ENCODE peak calls at places on chromosomes 13 and 19, in seven cellular contexts. P is suprapubic skin, Z is left ventricle myocardium inferior, S is AG04450, M is lower leg skin, Y is fibroblast of the aortic adventitia, C is fibroblast of mammary gland. I is an unnamed sample.

GRCh38 chr13:90502143-90502542 is 845.3 kb upstream of the MIR17HG start:
- DNase-seq in S (no peak), P (no peak), M (no peak), C (no peak), Y (no peak), Z (peak), I (no peak)

GRCh38 chr19:29040951-29041350 is 172.0 kb downstream of the UQCRFS1 start:
- DNase-seq in Y (no peak), P (no peak), S (no peak), M (no peak), C (no peak), Z (no peak), I (no peak)

GRCh38 chr19:3932931-3933810 is at the start of gene NMRK2:
- DNase-seq in Y (no peak), M (no peak), P (no peak), S (no peak), Z (peak), C (no peak), I (no peak)

GRCh38 chr19:37981785-37982475 is 74.9 kb downstream of the SIPA1L3 start:
- DNase-seq in C (no peak), Y (no peak), S (peak), P (peak), Z (no peak), M (peak), I (no peak)

GRCh38 chr13:40549500-40550094 is 116.8 kb downstream of the FOXO1 start:
- DNase-seq in Y (peak), Z (no peak), S (no peak), M (no peak), C (peak), P (no peak), I (no peak)

GRCh38 chr13:44305845-44306244 is 67.8 kb upstream of the SERP2 start:
- DNase-seq in Z (no peak), C (peak), S (no peak), M (no peak), Y (peak), P (no peak), I (no peak)

GRCh38 chr13:95865080-95865597 is 188.1 kb downstream of the UGGT2 start:
- DNase-seq in S (no peak), P (no peak), Y (no peak), C (no peak), M (no peak), Z (no peak), I (no peak)

GRCh38 chr19:16876904-16877361 is 11.9 kb upstream of the F2RL3 start:
- DNase-seq in P (no peak), M (no peak), S (no peak), Z (no peak), Y (no peak), C (peak), I (no peak)

GRCh38 chr19:38034153-38034835 is 127.3 kb downstream of the SIPA1L3 start:
- DNase-seq in Z (no peak), Y (no peak), M (no peak), S (no peak), C (peak), P (no peak), I (no peak)

GRCh38 chr13:99693812-99694211 is 192.5 kb downstream of the TM9SF2 start:
- DNase-seq in Y (no peak), S (no peak), Z (no peak), M (no peak), C (no peak), P (no peak), I (no peak)

GRCh38 chr19:4077800-4078683 is 11.3 kb upstream of the ZBTB7A start:
- DNase-seq in C (no peak), Z (peak), S (no peak), M (no peak), P (peak), Y (no peak), I (no peak)

GRCh38 chr13:108115739-108116138 is 99.6 kb downstream of the LIG4 start:
- DNase-seq in M (no peak), P (no peak), Z (no peak), S (no peak), C (no peak), Y (no peak), I (no peak)

GRCh38 chr13:100666124-100666523 is 8.5 kb downstream of the TMTC4 start:
- DNase-seq in Y (peak), M (no peak), Z (no peak), P (no peak), C (peak), S (no peak), I (no peak)

GRCh38 chr19:39112338-39112890 is 13.2 kb upstream of the PAK4 start:
- DNase-seq in S (no peak), Z (no peak), Y (no peak), M (no peak), P (no peak), C (peak), I (no peak)

GRCh38 chr19:3693030-3693925 is 7.0 kb downstream of the PIP5K1C start:
- DNase-seq in Z (no peak), C (no peak), P (no peak), M (peak), Y (peak), S (no peak), I (peak)

GRCh38 chr13:84896128-84896527 is 903.1 kb downstream of the SLITRK6 start:
- DNase-seq in C (peak), P (no peak), Z (no peak), Y (peak), M (no peak), S (peak), I (no peak)
- TF ChIP-seq CTCF in C (peak), P (peak), Z (peak), Y (peak), M (no peak), S (peak), I (peak)

GRCh38 chr19:21143846-21144245 is 2.0 kb downstream of the ZNF431 start:
- DNase-seq in M (no peak), Z (no peak), S (no peak), C (peak), Y (no peak), P (no peak), I (no peak)

GRCh38 chr19:21148681-21149080 is 6.8 kb downstream of the ZNF431 start:
- DNase-seq in Y (no peak), S (no peak), M (no peak), P (no peak), Z (no peak), C (no peak), I (no peak)

GRCh38 chr19:21147540-21147939 is 5.7 kb downstream of the ZNF431 start:
- DNase-seq in Y (no peak), C (peak), S (no peak), Z (no peak), P (no peak), M (no peak), I (no peak)

GRCh38 chr19:21141787-21142464 is at the start of gene ZNF431:
- DNase-seq in Y (peak), P (peak), S (peak), C (peak), Z (peak), M (peak), I (peak)

GRCh38 chr19:21143428-21143827 is 1.6 kb downstream of the ZNF431 start:
- DNase-seq in C (no peak), S (no peak), M (no peak), Z (no peak), P (no peak), Y (no peak), I (no peak)
- H3K4me3 ChIP-seq in C (no peak), S (no peak), M (no peak), Z (no peak), P (no peak), Y (no peak), I (no peak)

DNA sequence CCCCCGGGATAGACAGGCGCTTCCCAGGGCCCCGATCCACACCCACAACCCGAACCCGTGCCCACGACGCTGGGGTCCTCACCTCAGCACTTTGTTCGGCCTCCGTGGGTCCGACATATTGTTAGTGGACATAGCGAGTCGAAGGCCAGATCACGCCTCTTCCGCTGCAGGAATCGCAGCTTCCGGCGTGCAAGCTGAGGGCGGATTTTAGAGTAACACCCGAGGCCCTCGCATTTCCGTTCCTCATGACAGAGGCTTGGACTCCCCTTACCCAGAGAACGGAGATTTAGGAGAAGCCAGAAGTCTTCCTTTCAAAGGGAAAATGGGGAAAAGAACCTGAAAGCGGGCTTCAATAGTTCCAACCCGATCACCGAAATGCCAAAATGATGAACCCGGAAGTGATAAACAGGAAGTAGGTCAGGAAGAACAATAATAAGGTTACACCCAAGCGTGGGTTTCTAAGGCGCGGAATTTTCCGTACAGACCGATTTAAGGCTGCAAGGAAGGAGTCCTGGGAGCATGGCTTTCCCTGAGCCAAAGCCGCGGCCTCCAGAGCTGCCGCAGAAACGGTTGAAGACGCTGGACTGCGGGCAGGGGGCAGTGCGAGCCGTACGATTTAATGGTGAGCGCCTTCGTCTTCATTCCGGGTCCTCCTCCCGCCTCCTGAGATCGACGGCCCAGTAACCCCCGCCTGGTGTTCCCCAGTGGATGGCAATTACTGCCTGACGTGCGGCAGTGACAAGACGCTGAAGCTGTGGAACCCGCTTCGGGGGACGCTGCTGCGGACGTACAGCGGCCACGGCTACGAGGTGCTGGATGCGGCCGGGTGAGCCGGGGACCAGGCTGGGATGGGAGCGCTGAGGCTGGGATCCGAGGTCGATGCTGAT is 2.9 kb downstream of the WDR83 start:
- DNase-seq in M (peak), Y (peak), P (peak), C (peak), Z (peak), S (peak), I (peak)
- TF ChIP-seq CTCF in M (no peak), Y (no peak), P (no peak), C (no peak), Z (peak), S (no peak), I (no peak)

DNA sequence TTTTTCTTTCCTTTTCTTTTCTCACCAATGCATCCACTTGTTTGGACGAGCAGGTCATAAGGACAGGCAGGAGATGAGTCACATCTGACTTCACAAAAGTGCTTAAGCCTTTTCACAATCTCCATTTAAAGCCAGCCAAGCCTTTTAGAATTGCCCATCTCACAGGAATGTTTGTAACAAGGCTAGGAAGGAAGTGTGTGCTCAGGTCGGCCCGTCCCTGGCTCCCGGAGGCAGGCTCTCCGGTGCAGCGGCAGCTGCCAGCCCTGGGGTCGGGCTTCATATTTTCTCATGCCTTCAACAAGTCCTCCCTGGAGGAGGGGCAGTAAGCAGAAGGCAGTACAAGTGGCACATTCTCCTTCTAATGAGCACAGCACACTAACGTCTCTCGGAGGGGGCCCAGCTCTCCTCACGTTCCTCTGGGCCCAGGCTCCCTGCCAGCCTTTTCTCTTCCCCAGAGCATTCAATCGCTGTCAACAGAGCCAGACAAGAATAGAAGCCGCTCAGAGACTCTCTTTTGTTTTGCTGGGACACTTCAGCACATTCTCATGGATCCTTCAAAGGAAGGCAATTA is 180.5 kb downstream of the COL4A1 start:
- DNase-seq in P (no peak), M (peak), Y (peak), Z (peak), S (peak), C (peak), I (peak)
- H3K4me3 ChIP-seq in P (no peak), M (no peak), Y (peak), Z (peak), S (peak), C (no peak), I (peak)

GRCh38 chr13:51925865-51926527 is 64.2 kb downstream of the CCDC70 start:
- DNase-seq in S (no peak), P (no peak), Y (no peak), Z (no peak), C (no peak), M (peak), I (no peak)

GRCh38 chr13:51922771-51923480 is 61.2 kb downstream of the CCDC70 start:
- DNase-seq in Z (no peak), P (no peak), M (peak), C (no peak), S (no peak), Y (no peak), I (no peak)

GRCh38 chr13:51924756-51925544 is 63.2 kb downstream of the CCDC70 start:
- DNase-seq in Y (no peak), C (no peak), P (no peak), S (no peak), Z (no peak), M (peak), I (no peak)

GRCh38 chr13:51921790-51922740 is 60.3 kb downstream of the CCDC70 start:
- DNase-seq in Y (no peak), S (no peak), C (no peak), M (peak), Z (no peak), P (no peak), I (no peak)

GRCh38 chr13:51923983-51924539 is 62.3 kb downstream of the CCDC70 start:
- DNase-seq in S (no peak), M (peak), Z (no peak), P (no peak), Y (no peak), C (no peak), I (no peak)
- TF ChIP-seq CTCF in S (peak), M (no peak), Z (peak), P (no peak), Y (peak), C (peak), I (peak)

DNA sequence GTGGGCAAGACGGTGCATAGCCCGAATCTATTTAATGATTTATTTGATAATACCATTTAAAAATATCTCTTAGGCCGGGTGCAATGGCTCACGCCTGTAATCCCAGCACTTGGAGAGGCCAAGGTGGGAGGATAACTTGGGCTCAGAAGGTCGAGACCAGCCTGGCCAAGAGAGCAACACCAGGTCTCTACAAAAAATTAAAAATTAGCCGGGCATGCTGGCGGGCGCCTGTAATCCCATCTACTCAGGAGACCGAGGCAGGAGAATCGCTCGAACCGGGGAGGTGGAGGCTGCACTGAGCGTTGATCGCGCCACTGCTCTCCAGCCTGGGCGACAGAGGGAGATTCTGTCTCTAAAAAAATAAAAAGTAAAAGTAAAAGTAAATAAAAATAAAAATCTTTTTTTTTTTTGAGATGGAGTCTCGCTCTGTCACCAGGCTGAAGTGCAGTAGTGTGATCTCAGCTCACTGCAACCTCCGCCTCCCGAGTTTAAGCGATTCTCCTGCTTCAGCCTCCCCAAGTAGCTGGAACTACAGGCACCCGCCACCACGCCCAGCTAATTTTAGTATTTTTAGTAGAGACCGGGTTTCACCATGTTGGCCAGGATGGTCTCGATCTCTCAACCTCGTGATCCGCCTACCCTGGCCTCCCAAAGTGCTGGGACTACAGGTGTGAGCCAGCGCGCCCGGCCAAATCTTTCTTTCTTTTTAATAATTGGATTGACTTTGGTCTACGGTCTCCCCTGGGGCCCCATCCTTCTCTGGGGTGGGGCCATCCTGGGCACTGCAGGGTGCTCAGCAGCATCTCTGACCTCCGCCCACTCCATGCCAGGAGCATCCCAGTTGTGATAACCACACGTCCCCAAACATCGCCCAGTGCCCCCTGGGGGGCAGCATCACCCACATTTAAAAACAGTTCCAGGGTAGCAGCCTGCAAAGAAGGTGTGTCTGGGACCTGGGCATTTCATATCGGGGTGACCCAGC is 90.7 kb downstream of the GNG7 start:
- DNase-seq in M (peak), S (no peak), P (no peak), Z (peak), C (no peak), Y (no peak), I (no peak)
- H3K4me3 ChIP-seq in M (no peak), S (no peak), P (peak), Z (no peak), C (no peak), Y (no peak), I (no peak)

GRCh38 chr19:45717131-45717982 is 13.3 kb downstream of the FBXO46 start:
- DNase-seq in S (peak), P (peak), C (peak), M (peak), Z (peak), Y (peak), I (peak)
- TF ChIP-seq CTCF in S (peak), P (no peak), C (no peak), M (no peak), Z (peak), Y (peak), I (peak)

GRCh38 chr13:76637651-76638111 is 248.5 kb downstream of the KCTD12 start:
- DNase-seq in P (no peak), C (peak), M (no peak), Y (peak), S (no peak), Z (no peak), I (peak)
- H3K4me3 ChIP-seq in P (no peak), C (no peak), M (no peak), Y (no peak), S (no peak), Z (no peak), I (no peak)

GRCh38 chr19:46721269-46722003 is 4.5 kb upstream of the PRKD2 start:
- DNase-seq in M (no peak), S (no peak), Y (no peak), Z (no peak), C (no peak), P (no peak), I (no peak)
- TF ChIP-seq CTCF in M (no peak), S (peak), Y (no peak), Z (no peak), C (peak), P (no peak), I (peak)